ENCODE peak calls at places on chromosome 14, in seven cellular contexts. W is ELR; I is epithelial cell of prostate; Y is activated T-cell treated with anti-CD3 and anti-CD28 coated beads for 4 hours; J is NCI-H510A; D is stimulated activated CD4-positive, alpha-beta T cell treated with anti-CD3 and anti-CD28 coated beads, Interleukin-15, amount 100 ng/mL, for 1 hour; V is activated T-helper 1 cell treated with Interleukin-2 at 50 U/mL for 16 hours. B is an unnamed sample.

GRCh38 chr14:94441130-94441529 is 11.5 kb downstream of the SERPINA11 start:
- DNase-seq in V (no peak), Y (no peak), W (no peak), D (no peak), I (no peak), J (no peak), B (no peak)

GRCh38 chr14:24941719-24942118 is 108.2 kb downstream of the STXBP6 start:
- DNase-seq in V (no peak), I (no peak), D (no peak), Y (no peak), J (peak), W (no peak), B (no peak)

GRCh38 chr14:70872678-70873020 is 34.6 kb upstream of the PCNX1 start:
- DNase-seq in I (no peak), V (no peak), Y (no peak), D (no peak), W (no peak), J (no peak), B (no peak)

GRCh38 chr14:61280526-61281185 is 482 bp downstream of the TMEM30B start:
- DNase-seq in W (no peak), D (peak), Y (peak), V (peak), I (no peak), J (peak), B (no peak)

GRCh38 chr14:52882824-52883223 is 68.0 kb downstream of the FERMT2 start:
- DNase-seq in W (no peak), V (no peak), D (no peak), J (no peak), I (no peak), Y (no peak), B (no peak)

GRCh38 chr14:54465654-54466053 is 23.1 kb downstream of the GMFB start:
- DNase-seq in D (no peak), V (no peak), Y (no peak), J (no peak), I (no peak), W (no peak), B (no peak)

GRCh38 chr14:94110552-94111181 is at the start of gene IFI27:
- DNase-seq in W (peak), Y (no peak), D (no peak), J (no peak), V (no peak), I (no peak), B (peak)

GRCh38 chr14:99430491-99430890 is 50.2 kb downstream of the SETD3 start:
- DNase-seq in D (peak), W (peak), J (no peak), I (no peak), V (peak), Y (no peak), B (no peak)

GRCh38 chr14:31020834-31021575 is 4.4 kb upstream of the AP4S1 start:
- DNase-seq in D (no peak), V (no peak), Y (no peak), W (no peak), J (no peak), I (no peak), B (no peak)

GRCh38 chr14:66514206-66514605 is 6.3 kb downstream of the GPHN start:
- DNase-seq in I (no peak), Y (no peak), V (no peak), W (no peak), D (no peak), J (no peak), B (peak)

GRCh38 chr14:79971330-79971729 is 240.0 kb downstream of the DIO2 start:
- DNase-seq in Y (no peak), J (no peak), V (no peak), W (no peak), D (no peak), I (peak), B (peak)

GRCh38 chr14:35404496-35405303 is at the start of gene NFKBIA:
- DNase-seq in D (peak), J (peak), W (peak), I (no peak), Y (peak), V (peak), B (peak)

GRCh38 chr14:101098641-101099040 is 195.1 kb upstream of the RTL1 start:
- DNase-seq in J (no peak), D (no peak), I (no peak), W (no peak), V (no peak), Y (no peak), B (no peak)

GRCh38 chr14:105013150-105013787 is 7.6 kb downstream of the CDCA4 start:
- DNase-seq in Y (no peak), W (no peak), V (no peak), I (no peak), D (no peak), J (no peak), B (no peak)

B was measured in fibroblast of mammary gland.